ENCODE peak calls at places on chromosomes 3 and 15, in seven cellular contexts. Y is breast epithelium, J is HCT116, F is RWPE2, O is heart right ventricle, V is lower lobe of right lung, B is fibroblast of lung. N is an unnamed sample. For H3K4me1, the result is how much of the 10 kb centered on the place peaks cover.

GRCh38 chr15:80934761-80935221 is 54.8 kb downstream of the MESD start:
- DNase-seq in Y (no peak), J (no peak), F (no peak), O (no peak), V (no peak), B (peak), N (no peak)

GRCh38 chr15:76153241-76154197 is 93.7 kb downstream of the TMEM266 start:
- DNase-seq in Y (no peak), J (no peak), F (no peak), O (no peak), V (no peak), B (no peak), N (no peak)

GRCh38 chr3:171777608-171777995 is 32.7 kb downstream of the PLD1 start:
- DNase-seq in Y (no peak), J (no peak), F (no peak), O (no peak), V (no peak), B (no peak), N (no peak)

GRCh38 chr3:27729748-27730611 is 7.9 kb upstream of the EOMES start:
- DNase-seq in Y (no peak), J (no peak), F (no peak), O (no peak), V (no peak), B (no peak), N (no peak)

GRCh38 chr15:60299452-60300047 is 98.2 kb downstream of the ANXA2 start:
- DNase-seq in Y (no peak), J (peak), F (no peak), O (no peak), V (no peak), B (peak), N (no peak)

GRCh38 chr3:125042725-125043406 is 12.9 kb downstream of the HEG1 start:
- DNase-seq in Y (no peak), J (no peak), F (no peak), O (peak), V (no peak), B (peak), N (peak)

GRCh38 chr3:172170310-172170709 is 130.9 kb downstream of the FNDC3B start:
- DNase-seq in Y (no peak), J (no peak), F (no peak), O (no peak), V (no peak), B (no peak), N (no peak)

GRCh38 chr3:89032331-89033063 is 74.9 kb upstream of the EPHA3 start:
- DNase-seq in Y (no peak), J (no peak), F (no peak), O (no peak), V (no peak), B (peak), N (no peak)

GRCh38 chr15:70095387-70096214 is 2.1 kb downstream of the TLE3 start:
- DNase-seq in Y (no peak), J (no peak), F (no peak), O (peak), V (peak), B (no peak), N (no peak)

GRCh38 chr3:99471353-99472323 is 166.8 kb upstream of the COL8A1 start:
- DNase-seq in Y (no peak), J (no peak), F (no peak), O (peak), V (no peak), B (no peak), N (peak)

GRCh38 chr3:141373232-141373631 is 4.9 kb downstream of the ZBTB38 start:
- DNase-seq in Y (no peak), J (no peak), F (no peak), O (no peak), V (no peak), B (no peak), N (no peak)

GRCh38 chr3:42801784-42802183 is 2.5 kb downstream of the HIGD1A start:
- DNase-seq in Y (no peak), J (no peak), F (no peak), O (no peak), V (no peak), B (no peak), N (no peak)
- H3K4me3 ChIP-seq in Y (no peak), J (no peak), F (no peak), O (no peak), V (no peak), B (no peak), N (no peak)

DNA sequence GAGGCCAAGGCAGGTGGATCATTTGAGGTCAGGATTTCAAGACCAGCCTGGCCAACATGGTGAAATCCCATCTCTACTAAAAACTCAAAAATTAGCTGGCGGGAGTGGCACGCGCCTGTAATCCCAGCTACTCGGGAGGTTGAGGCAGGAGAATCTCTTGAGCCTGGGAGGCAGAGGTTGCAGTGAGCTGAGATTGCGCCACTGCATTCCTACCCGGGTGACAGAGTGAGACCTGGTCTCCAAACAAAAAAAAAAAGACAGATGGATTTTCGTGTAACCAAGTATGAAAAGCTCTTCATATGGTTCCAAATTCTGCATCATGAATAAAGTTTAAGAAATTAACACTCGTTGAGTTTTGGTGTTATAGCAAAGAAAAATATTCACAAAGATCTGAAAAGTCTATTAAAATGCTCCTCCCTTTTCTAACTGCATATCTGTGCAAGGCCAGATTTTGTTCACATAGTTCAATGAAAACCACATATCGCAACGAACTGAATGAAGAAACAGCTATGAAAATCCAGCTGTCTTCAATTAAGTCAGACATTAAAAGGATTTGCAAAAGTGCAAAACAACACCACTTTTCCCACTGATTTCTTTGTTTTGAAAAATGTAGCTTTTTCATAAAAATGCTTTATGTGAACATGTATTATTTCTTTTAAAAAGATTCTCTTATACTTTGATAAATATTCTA is 23.8 kb upstream of the FBLN2 start:
- DNase-seq in Y (no peak), J (no peak), F (no peak), O (no peak), V (no peak), B (peak), N (no peak)
- TF ChIP-seq CTCF in Y (no peak), J (no peak), F (no peak), O (no peak), V (no peak), B (no peak), N (no peak)

DNA sequence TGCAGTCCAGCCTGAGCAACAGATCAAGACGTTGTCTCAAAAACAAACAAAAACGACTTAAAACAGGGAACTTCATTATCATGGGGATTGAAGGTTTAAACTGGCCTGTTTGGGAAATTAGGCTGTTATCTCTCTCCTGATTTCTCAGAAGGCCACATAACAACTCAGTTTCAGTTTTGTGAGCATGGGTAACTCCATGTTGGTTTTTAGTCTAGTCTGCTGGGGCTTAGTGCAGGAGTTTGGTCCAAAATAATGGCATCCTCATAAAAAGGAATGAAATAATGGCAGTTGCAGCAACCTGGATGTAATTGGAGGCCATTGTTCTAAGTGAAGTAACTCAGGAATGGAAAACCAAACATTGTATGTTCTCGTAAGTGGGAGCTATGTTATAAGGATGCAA is 2.3 kb upstream of the ZNF280D start:
- DNase-seq in Y (no peak), J (no peak), F (no peak), O (no peak), V (no peak), B (no peak), N (no peak)
- H3K4me1 ChIP-seq in Y (under half), J (under half), F (under half), O (under half), V (under half), B (under half), N (under half)

GRCh38 chr3:29335438-29335837 is 54.6 kb downstream of the RBMS3 start:
- DNase-seq in Y (peak), J (peak), F (peak), O (peak), V (peak), B (peak), N (peak)
- H3K4me3 ChIP-seq in Y (peak), J (no peak), F (no peak), O (peak), V (peak), B (peak), N (peak)

DNA sequence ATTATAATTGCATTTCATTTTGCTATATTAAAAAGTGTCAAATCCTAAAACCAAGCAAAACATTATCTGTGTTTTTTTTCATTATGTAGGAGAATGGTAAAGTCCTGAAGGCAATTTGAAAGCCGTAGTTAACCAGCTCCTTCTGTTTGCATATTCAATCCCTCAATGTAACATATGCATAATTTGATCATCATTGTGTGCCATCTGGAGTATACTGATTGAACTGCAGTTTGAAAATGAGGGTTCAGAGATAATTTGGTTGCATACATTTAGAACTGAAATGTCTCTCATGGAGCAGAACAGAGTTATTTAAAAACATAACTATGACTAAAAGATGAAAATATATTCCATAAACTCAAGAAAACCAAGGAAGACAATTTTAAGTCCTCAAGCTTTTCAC is 518.6 kb downstream of the GBE1 start:
- DNase-seq in Y (no peak), J (no peak), F (no peak), O (no peak), V (no peak), B (peak), N (no peak)
- TF ChIP-seq CTCF in Y (no peak), J (peak), F (peak), O (peak), V (no peak), B (peak), N (no peak)